ENCODE peak calls at places on chromosomes 5 and 9, in six cellular contexts. V is CD8-positive, alpha-beta T cell; X is GM23248; W is ovary; I is heart right ventricle; E is CD8-positive, alpha-beta memory T cell. Q is an unnamed sample.

GRCh38 chr9:129609486-129610192 is 11.3 kb downstream of the C9orf50 start:
- DNase-seq in W (peak; percentile 81), E (peak; percentile 57), X (peak; percentile 65), V (peak; percentile 77), I (peak; percentile 50), Q (no peak)

GRCh38 chr5:72767289-72768010 is 49.0 kb upstream of the TNPO1 start:
- DNase-seq in I (no peak), W (no peak), E (no peak), X (peak; percentile 2), V (no peak), Q (no peak)

GRCh38 chr5:154610321-154611154 is 132.5 kb upstream of the HAND1 start:
- DNase-seq in E (peak; percentile 24), V (peak; percentile 42), I (peak; percentile 56), X (peak; percentile 87), W (peak; percentile 73), Q (peak; percentile 77)

GRCh38 chr9:86168256-86168655 is 68.9 kb upstream of the GOLM1 start:
- DNase-seq in X (no peak), W (no peak), I (no peak), V (no peak), E (no peak), Q (no peak)

GRCh38 chr5:83714780-83715179 is 5.9 kb downstream of the HAPLN1 start:
- DNase-seq in V (no peak), E (no peak), X (no peak), I (no peak), W (no peak), Q (no peak)

GRCh38 chr5:177370488-177371119 is 12.9 kb downstream of the RGS14 start:
- DNase-seq in V (peak; percentile 39), W (peak; percentile 90), X (peak; percentile 94), I (peak; percentile 72), E (peak; percentile 50), Q (peak; percentile 63)

GRCh38 chr9:115213777-115214428 is 95.9 kb upstream of the TNC start:
- DNase-seq in I (peak; percentile 9), E (no peak), V (no peak), X (peak; percentile 92), W (no peak), Q (no peak)

GRCh38 chr9:134556531-134557068 is 85.0 kb upstream of the COL5A1 start:
- DNase-seq in I (no peak), X (peak; percentile 45), W (peak; percentile 18), V (no peak), E (no peak), Q (no peak)

GRCh38 chr9:101176384-101176783 is 147.9 kb downstream of the PLPPR1 start:
- DNase-seq in E (no peak), V (no peak), I (no peak), X (no peak), W (no peak), Q (peak; percentile 29)

GRCh38 chr5:74127377-74128338 is 501.7 kb downstream of the ARHGEF28 start:
- DNase-seq in X (peak; percentile 34), E (no peak), V (no peak), I (peak; percentile 33), W (no peak), Q (no peak)

GRCh38 chr5:89929173-89929572 is 480.4 kb downstream of the CETN3 start:
- DNase-seq in X (no peak), E (no peak), I (no peak), W (no peak), V (no peak), Q (peak; percentile 9)

GRCh38 chr5:172548311-172548731 is 92.7 kb upstream of the NEURL1B start:
- DNase-seq in W (no peak), I (no peak), E (no peak), X (no peak), V (no peak), Q (no peak)

GRCh38 chr5:176724472-176724871 is 77.2 kb downstream of the TSPAN17 start:
- DNase-seq in V (no peak), I (no peak), E (no peak), W (no peak), X (no peak), Q (no peak)

GRCh38 chr5:113259034-113259433 is 175.8 kb downstream of the TSSK1B start:
- DNase-seq in X (no peak), V (no peak), E (no peak), W (no peak), I (no peak), Q (no peak)

GRCh38 chr5:140588311-140589070 is 23.9 kb downstream of the SLC35A4 start:
- DNase-seq in I (no peak), X (peak; percentile 70), E (no peak), V (no peak), W (no peak), Q (no peak)

GRCh38 chr9:116238225-116238624 is 84.6 kb downstream of the PAPPA start:
- DNase-seq in E (no peak), V (no peak), W (no peak), X (peak; percentile 91), I (no peak), Q (no peak)

GRCh38 chr9:93679536-93680444 is 103.4 kb downstream of the PHF2 start:
- DNase-seq in V (no peak), X (no peak), W (peak; percentile 27), E (no peak), I (peak; percentile 1), Q (no peak)

GRCh38 chr9:127567119-127567897 is 44.8 kb upstream of the STXBP1 start:
- DNase-seq in X (peak; percentile 70), V (no peak), E (no peak), I (peak; percentile 69), W (peak; percentile 58), Q (no peak)

GRCh38 chr9:94713446-94714185 is 12.9 kb upstream of the AOPEP start:
- DNase-seq in V (no peak), X (peak; percentile 64), I (no peak), E (no peak), W (no peak), Q (no peak)

GRCh38 chr5:140011297-140011802 is 31.7 kb downstream of the NRG2 start:
- DNase-seq in I (peak; percentile 63), E (no peak), W (no peak), X (peak; percentile 34), V (no peak), Q (no peak)

GRCh38 chr5:179793470-179794139 is at the start of gene LTC4S:
- DNase-seq in V (peak; percentile 62), I (peak; percentile 86), W (peak; percentile 90), E (peak; percentile 53), X (peak; percentile 64), Q (no peak)

GRCh38 chr5:150356575-150357284 is 767 bp upstream of the TCOF1 start:
- DNase-seq in E (no peak), W (no peak), I (no peak), X (no peak), V (no peak), Q (no peak)

GRCh38 chr5:139574641-139575312 is 13.6 kb downstream of the UBE2D2 start:
- DNase-seq in W (no peak), V (peak; percentile 23), X (peak; percentile 62), I (no peak), E (peak; percentile 59), Q (peak; percentile 41)

GRCh38 chr9:90423661-90424193 is 218.9 kb downstream of the DIRAS2 start:
- DNase-seq in W (no peak), V (no peak), E (no peak), X (no peak), I (no peak), Q (no peak)

GRCh38 chr5:158895573-158895972 is 204.1 kb downstream of the EBF1 start:
- DNase-seq in E (no peak), W (no peak), I (peak; percentile 13), X (peak; percentile 28), V (no peak), Q (no peak)

GRCh38 chr9:127987103-127987614 is 6.4 kb upstream of the EEIG1 start:
- DNase-seq in W (no peak), X (peak; percentile 87), V (no peak), E (no peak), I (peak; percentile 73), Q (no peak)

GRCh38 chr9:124017929-124018730 is 6.6 kb downstream of the LHX2 start:
- DNase-seq in I (no peak), V (no peak), E (no peak), X (no peak), W (no peak), Q (peak; percentile 59)
- H3K4me3 ChIP-seq in I (peak overlapping the region; percentile 14), V (peak overlapping the region; percentile 27), E (no peak overlapping the region), X (peak overlapping the region; percentile 49), W (no peak overlapping the region), Q (peak overlapping the region; percentile 32)

DNA sequence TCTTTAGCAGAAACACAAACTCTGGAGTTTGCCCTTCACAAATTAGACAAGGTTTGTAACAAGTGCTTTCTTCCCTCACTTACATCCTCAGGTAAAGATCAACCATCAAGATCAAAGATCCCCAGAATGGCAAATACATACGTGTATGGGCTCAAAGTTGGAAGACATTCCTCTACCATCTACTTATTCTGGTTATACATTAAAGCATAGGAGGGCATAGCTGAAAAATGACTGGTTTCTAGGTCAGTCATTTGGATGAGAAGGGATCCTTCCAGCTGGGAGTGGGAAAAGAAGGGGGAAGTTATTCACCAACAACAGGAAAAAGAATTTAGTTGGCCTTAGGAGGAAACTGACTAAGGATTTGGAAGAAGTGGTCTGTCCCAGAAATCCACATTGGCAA is 1.9 kb downstream of the DAB2 start:
- DNase-seq in I (no peak), X (no peak), V (no peak), E (no peak), W (no peak), Q (no peak)
- H3K4me1 ChIP-seq in I (peaks cover 81% of the 10 kb centered on the region), X (peaks cover 52% of the 10 kb centered on the region), V (peaks cover 10% of the 10 kb centered on the region), E (peaks cover 4% of the 10 kb centered on the region), W (peaks cover 26% of the 10 kb centered on the region), Q (peaks cover 23% of the 10 kb centered on the region)

GRCh38 chr5:1818784-1819183 is 17.6 kb downstream of the NDUFS6 start:
- DNase-seq in I (no peak), E (no peak), V (no peak), X (no peak), W (no peak), Q (no peak)

GRCh38 chr5:1817261-1818043 is 16.2 kb downstream of the NDUFS6 start:
- DNase-seq in I (no peak), W (peak; percentile 17), X (no peak), E (no peak), V (no peak), Q (no peak)

GRCh38 chr5:1814183-1815020 is 13.2 kb downstream of the NDUFS6 start:
- DNase-seq in V (no peak), X (no peak), W (peak; percentile 19), E (no peak), I (no peak), Q (no peak)

GRCh38 chr5:1815071-1815786 is 14.0 kb downstream of the NDUFS6 start:
- DNase-seq in V (no peak), X (no peak), E (no peak), I (no peak), W (no peak), Q (no peak)

GRCh38 chr5:1815881-1816292 is 14.7 kb downstream of the NDUFS6 start:
- DNase-seq in X (no peak), W (no peak), V (no peak), I (no peak), E (no peak), Q (no peak)
- H3K27me3 ChIP-seq in X (no peaks in the 10 kb centered on the region), W (no peaks in the 10 kb centered on the region), V (no peaks in the 10 kb centered on the region), I (no peaks in the 10 kb centered on the region), E (no peaks in the 10 kb centered on the region), Q (no peaks in the 10 kb centered on the region)

DNA sequence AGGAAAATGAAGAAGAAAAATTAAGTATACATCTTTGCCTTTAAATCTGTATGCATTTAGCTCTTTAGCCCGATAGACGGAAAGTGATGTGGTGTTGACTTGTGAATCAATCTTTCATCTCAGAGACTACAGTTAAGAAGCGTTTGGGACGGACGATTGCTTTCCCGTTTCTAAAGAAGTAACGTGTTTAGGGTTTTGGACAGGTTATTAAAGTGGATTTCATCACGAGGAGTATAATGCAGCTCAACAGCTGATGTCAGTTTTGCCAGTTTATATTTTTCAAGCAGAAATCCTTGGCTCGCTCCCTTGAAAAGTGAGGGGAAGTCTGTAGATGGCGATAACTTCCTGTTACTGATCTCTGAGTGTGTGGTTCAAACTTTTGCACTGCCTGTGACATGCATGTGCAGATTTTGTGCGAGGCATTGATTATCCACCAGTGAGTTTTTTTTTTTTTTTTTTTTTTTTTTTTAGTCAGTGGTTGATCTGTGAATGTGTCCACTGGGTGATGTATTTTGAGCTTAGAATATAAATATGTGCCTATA is 1.1 kb downstream of the ADCY2 start:
- DNase-seq in X (peak; percentile 16), I (no peak), V (no peak), W (no peak), E (no peak), Q (no peak)
- H3K4me3 ChIP-seq in X (peak overlapping the region; percentile 38), I (no peak overlapping the region), V (no peak overlapping the region), W (peak overlapping the region; percentile 59), E (no peak overlapping the region), Q (no peak overlapping the region)